ENCODE peak calls at places on chromosomes 6 and 20, in eight cellular contexts. P is uterus, C is Peyer's patch, M is SJSA1, R is aorta, E is mesendoderm, B is kidney, N is pancreas. G is an unnamed sample.

GRCh38 chr20:20130399-20130798 is 78.1 kb downstream of the CFAP61 start:
- DNase-seq in E (peak; percentile 70), M (no peak), R (no peak), P (no peak), N (no peak), B (no peak), C (no peak), G (no peak)

GRCh38 chr6:53615633-53616449 is 49.7 kb downstream of the KLHL31 start:
- DNase-seq in N (peak; percentile 30), E (peak; percentile 26), P (no peak), R (no peak), B (no peak), C (peak; percentile 67), M (no peak), G (no peak)

GRCh38 chr20:47620808-47621805 is 119.4 kb downstream of the NCOA3 start:
- DNase-seq in M (peak; percentile 42), P (no peak), N (no peak), R (no peak), E (peak; percentile 41), C (no peak), B (no peak), G (no peak)

GRCh38 chr20:37764333-37764935 is 70.6 kb downstream of the CTNNBL1 start:
- DNase-seq in N (no peak), C (no peak), R (no peak), B (no peak), E (no peak), M (no peak), P (no peak), G (no peak)

GRCh38 chr6:12280458-12280857 is 9.7 kb upstream of the EDN1 start:
- DNase-seq in R (peak; percentile 84), M (peak; percentile 37), P (no peak), N (no peak), B (no peak), E (no peak), C (no peak), G (no peak)

GRCh38 chr6:151514000-151514730 is 20.3 kb downstream of the CCDC170 start:
- DNase-seq in C (no peak), R (no peak), E (no peak), P (no peak), N (no peak), M (no peak), B (no peak), G (no peak)

GRCh38 chr6:5190467-5190866 is 70.3 kb downstream of the LYRM4 start:
- DNase-seq in N (no peak), E (no peak), P (no peak), R (no peak), B (no peak), M (peak; percentile 86), C (no peak), G (no peak)

GRCh38 chr20:38434310-38434741 is 802 bp downstream of the SNHG17 start:
- DNase-seq in B (peak; percentile 69), N (peak; percentile 13), M (peak; percentile 50), R (no peak), C (peak; percentile 50), P (no peak), E (peak; percentile 40), G (no peak)

GRCh38 chr6:28105286-28105685 is 19.1 kb upstream of the ZSCAN16 start:
- DNase-seq in N (no peak), M (no peak), P (no peak), R (no peak), C (no peak), E (peak; percentile 36), B (no peak), G (no peak)

GRCh38 chr20:54069501-54069971 is 858 bp downstream of the BCAS1 start:
- DNase-seq in C (no peak), M (no peak), N (no peak), E (no peak), P (no peak), B (no peak), R (no peak), G (no peak)

GRCh38 chr20:14522595-14522994 is 185.2 kb upstream of the FLRT3 start:
- DNase-seq in B (no peak), E (no peak), N (no peak), M (no peak), P (no peak), R (no peak), C (no peak), G (no peak)

GRCh38 chr6:90458353-90459224 is 128.3 kb downstream of the MAP3K7 start:
- DNase-seq in R (no peak), P (no peak), N (no peak), B (no peak), M (no peak), C (peak; percentile 56), E (no peak), G (no peak)

GRCh38 chr20:44137210-44137781 is 49.7 kb downstream of the JPH2 start:
- DNase-seq in R (peak; percentile 86), N (no peak), B (no peak), C (no peak), P (peak; percentile 84), M (peak; percentile 59), E (peak; percentile 98), G (no peak)

GRCh38 chr6:8110117-8110721 is 7.9 kb upstream of the EEF1E1 start:
- DNase-seq in B (no peak), P (no peak), N (no peak), M (no peak), E (no peak), R (no peak), C (no peak), G (no peak)
- H3K27ac ChIP-seq in B (no peak overlapping the region), P (no peak overlapping the region), N (no peak overlapping the region), M (no peak overlapping the region), E (no peak overlapping the region), R (no peak overlapping the region), C (no peak overlapping the region), G (no peak overlapping the region)

GRCh38 chr20:62549499-62550086 is 73.8 kb upstream of the GATA5 start:
- DNase-seq in B (no peak), P (no peak), C (no peak), N (no peak), E (no peak), R (no peak), M (no peak), G (no peak)

GRCh38 chr20:62550087-62550565 is 74.3 kb upstream of the GATA5 start:
- DNase-seq in E (peak; percentile 31), P (peak; percentile 55), R (peak; percentile 84), B (no peak), C (no peak), N (no peak), M (no peak), G (no peak)

GRCh38 chr20:62552613-62553012 is 76.8 kb upstream of the GATA5 start:
- DNase-seq in P (no peak), C (no peak), N (no peak), M (no peak), R (no peak), B (no peak), E (no peak), G (no peak)

GRCh38 chr20:62553136-62553837 is 77.5 kb upstream of the GATA5 start:
- DNase-seq in N (no peak), M (no peak), E (no peak), B (no peak), P (no peak), R (no peak), C (no peak), G (no peak)

DNA sequence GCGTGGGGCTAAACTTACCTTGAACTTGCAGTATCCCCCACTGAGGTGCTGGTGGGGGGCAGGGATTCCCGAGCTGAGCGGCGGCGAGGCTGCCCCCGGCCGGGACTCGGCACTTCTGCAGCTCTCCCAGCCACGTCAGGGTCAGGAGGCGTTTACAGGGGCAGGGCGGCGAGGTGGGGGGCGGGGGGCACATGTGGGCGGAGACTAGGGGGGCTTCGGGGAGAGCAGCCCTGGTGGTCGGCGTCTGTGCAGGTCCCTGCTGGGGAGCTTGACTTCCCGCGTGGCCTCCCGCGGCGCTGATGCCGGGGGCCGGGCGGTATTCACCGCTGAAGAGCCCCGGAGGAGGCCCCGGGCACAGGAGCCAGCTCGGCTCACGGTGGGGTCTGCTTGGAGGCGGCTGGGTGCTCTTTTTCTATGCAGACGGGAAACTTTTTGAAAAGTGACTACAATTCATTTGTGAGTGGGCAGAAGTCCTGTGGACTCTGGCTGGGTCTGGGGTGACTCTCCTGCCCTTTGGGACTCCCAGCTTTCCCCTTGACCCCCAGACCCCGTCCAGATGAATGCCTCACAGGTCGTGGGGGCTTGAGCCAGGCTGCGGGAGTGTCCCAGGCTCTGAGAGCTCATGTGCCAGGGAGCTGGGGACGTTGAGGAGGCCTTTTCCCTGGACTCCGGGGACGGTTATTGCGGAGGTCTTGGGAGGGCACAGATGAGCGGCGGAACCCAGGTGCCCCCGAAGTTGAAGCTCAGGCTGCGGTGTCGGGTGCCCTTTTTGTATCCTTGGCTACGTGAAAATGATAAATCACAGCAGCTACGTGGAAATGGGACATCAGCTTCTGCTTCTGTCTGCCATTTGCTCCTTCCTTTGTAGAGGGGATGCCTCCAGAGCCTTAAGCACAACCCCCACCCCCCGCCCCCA is 75.9 kb upstream of the GATA5 start:
- DNase-seq in B (no peak), P (no peak), R (no peak), E (peak; percentile 14), C (no peak), N (no peak), M (no peak), G (no peak)
- H3K27ac ChIP-seq in B (no peak overlapping the region), P (no peak overlapping the region), R (no peak overlapping the region), E (no peak overlapping the region), C (no peak overlapping the region), N (no peak overlapping the region), M (no peak overlapping the region), G (no peak overlapping the region)

GRCh38 chr6:56479381-56479780 is 163.3 kb downstream of the DST start:
- DNase-seq in N (no peak), C (no peak), M (no peak), P (no peak), E (no peak), B (no peak), R (no peak), G (no peak)

GRCh38 chr6:56475736-56476457 is 166.8 kb downstream of the DST start:
- DNase-seq in N (peak; percentile 72), M (no peak), R (no peak), P (peak; percentile 33), E (no peak), C (no peak), B (no peak), G (peak; percentile 86)

GRCh38 chr6:56478202-56478601 is 164.5 kb downstream of the DST start:
- DNase-seq in E (no peak), C (no peak), N (no peak), M (no peak), R (no peak), P (no peak), B (no peak), G (no peak)

GRCh38 chr6:56474531-56474930 is 168.2 kb downstream of the DST start:
- DNase-seq in M (no peak), B (no peak), R (no peak), C (no peak), P (no peak), N (no peak), E (no peak), G (no peak)

DNA sequence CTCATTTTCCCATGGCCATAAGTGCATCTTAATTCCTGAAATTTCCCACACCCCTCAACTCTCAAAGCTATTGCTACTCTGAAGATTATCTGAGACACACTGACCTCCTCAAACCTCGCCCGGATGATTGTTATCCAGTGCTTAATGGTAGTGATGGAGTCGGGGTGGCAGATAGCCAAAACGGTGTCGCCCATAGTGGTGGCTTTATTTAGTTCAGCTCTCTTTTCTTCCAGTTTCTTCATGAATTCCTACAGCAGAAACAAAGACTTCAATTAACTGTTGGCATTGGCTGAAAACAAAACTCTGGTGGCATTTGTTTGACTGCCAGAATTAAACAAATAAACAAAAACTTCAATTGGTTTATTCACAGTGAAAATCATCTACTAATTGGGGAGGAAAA is 165.4 kb downstream of the DST start:
- DNase-seq in B (no peak), C (no peak), P (no peak), M (no peak), N (no peak), E (no peak), R (no peak), G (no peak)
- H3K27ac ChIP-seq in B (no peak overlapping the region), C (no peak overlapping the region), P (peak overlapping the region; percentile 0), M (no peak overlapping the region), N (no peak overlapping the region), E (no peak overlapping the region), R (no peak overlapping the region), G (peak overlapping the region; percentile 74)

GRCh38 chr6:41731561-41732086 is 3.8 kb downstream of the TFEB start:
- DNase-seq in B (no peak), N (no peak), P (no peak), M (no peak), E (no peak), R (peak; percentile 27), C (no peak), G (no peak)
- H3K27ac ChIP-seq in B (peak overlapping the region; percentile 49), N (no peak overlapping the region), P (no peak overlapping the region), M (no peak overlapping the region), E (no peak overlapping the region), R (no peak overlapping the region), C (peak overlapping the region; percentile 96), G (no peak overlapping the region)